ENCODE peak calls at places on chromosomes 5 and 9, in five cellular contexts. P is endothelial cell, G is choroid plexus epithelial cell, B is fibroblast of mammary gland, E is glutamatergic neuron. U is an unnamed sample.

GRCh38 chr5:23476580-23476979 is 30.8 kb upstream of the PRDM9 start:
- DNase-seq in G (no peak), B (no peak), P (no peak), E (no peak), U (no peak)

GRCh38 chr5:64767959-64768357 is 533 bp downstream of the SREK1IP1 start:
- DNase-seq in G (peak; percentile 35), E (no peak), P (no peak), B (peak; percentile 40), U (no peak)

GRCh38 chr5:90201923-90202322 is 207.6 kb downstream of the CETN3 start:
- DNase-seq in P (no peak), G (peak; percentile 92), B (peak; percentile 48), E (no peak), U (no peak)

GRCh38 chr5:109409844-109410388 is at the start of gene PJA2:
- DNase-seq in G (peak; percentile 100), E (peak; percentile 99), B (peak; percentile 100), P (peak; percentile 98), U (peak; percentile 93)

GRCh38 chr5:148969291-148969690 is 93.6 kb downstream of the SH3TC2 start:
- DNase-seq in B (no peak), P (no peak), G (no peak), E (no peak), U (no peak)

GRCh38 chr5:16492398-16493175 is 27.0 kb upstream of the ZNF622 start:
- DNase-seq in P (no peak), E (no peak), G (peak; percentile 97), B (peak; percentile 81), U (no peak)

GRCh38 chr5:169039592-169039991 is 261.3 kb downstream of the SLIT3 start:
- DNase-seq in B (no peak), P (no peak), E (no peak), G (no peak), U (no peak)

GRCh38 chr9:84436386-84437114 is 96.0 kb upstream of the SLC28A3 start:
- DNase-seq in E (no peak), B (no peak), G (no peak), P (no peak), U (no peak)

GRCh38 chr9:123371805-123372590 is 16.0 kb downstream of the CRB2 start:
- DNase-seq in B (no peak), E (no peak), G (no peak), P (no peak), U (no peak)

GRCh38 chr5:3660630-3661029 is 65.0 kb downstream of the IRX1 start:
- DNase-seq in E (no peak), B (no peak), G (no peak), P (no peak), U (no peak)

GRCh38 chr9:36742264-36742663 is 169.6 kb downstream of the MELK start:
- DNase-seq in P (no peak), G (no peak), E (no peak), B (no peak), U (no peak)

GRCh38 chr9:115400801-115401200 is 282.8 kb upstream of the TNC start:
- DNase-seq in B (peak; percentile 82), P (no peak), E (no peak), G (peak; percentile 86), U (no peak)

GRCh38 chr9:86082870-86083269 is 16.5 kb downstream of the GOLM1 start:
- DNase-seq in G (peak; percentile 69), P (no peak), B (no peak), E (no peak), U (no peak)

GRCh38 chr5:145449794-145450193 is 385.3 kb downstream of the PRELID2 start:
- DNase-seq in G (peak; percentile 10), E (no peak), B (no peak), P (no peak), U (no peak)
- TF ChIP-seq CTCF in G (peak; percentile 22), E (no peak), B (no peak), P (no peak), U (no peak)

DNA sequence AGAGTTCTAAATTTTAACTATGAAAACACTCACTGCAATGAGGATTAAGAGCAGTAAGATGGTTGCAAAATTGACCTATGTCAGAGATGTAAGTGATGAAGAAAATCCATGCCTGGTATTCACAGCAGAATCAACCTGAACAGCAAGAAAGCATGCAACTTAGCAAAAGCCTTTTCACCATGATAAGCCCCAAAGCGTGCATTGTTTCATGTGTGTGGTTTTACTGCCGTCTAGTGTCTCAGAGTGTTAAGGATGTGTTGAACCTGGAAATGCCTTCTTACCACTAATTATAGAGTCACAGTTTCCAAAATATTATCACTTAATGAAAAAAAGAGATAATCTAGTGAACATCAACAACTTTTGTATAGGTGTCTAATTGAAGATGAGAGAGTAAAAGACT is 415.2 kb upstream of the TRPC7 start:
- DNase-seq in B (no peak), E (no peak), P (no peak), G (peak; percentile 27), U (no peak)
- TF ChIP-seq CTCF in B (no peak), E (no peak), P (no peak), G (peak; percentile 40), U (no peak)

GRCh38 chr5:55993013-55993412 is 1.8 kb downstream of the IL6ST start:
- DNase-seq in P (no peak), B (peak; percentile 54), G (peak; percentile 52), E (no peak), U (no peak)

GRCh38 chr5:55993628-55994501 is 898 bp downstream of the IL6ST start:
- DNase-seq in B (no peak), G (peak; percentile 33), E (no peak), P (no peak), U (no peak)

GRCh38 chr5:55994502-55994997 is at the start of gene IL6ST:
- DNase-seq in G (peak; percentile 78), P (no peak), B (peak; percentile 63), E (no peak), U (no peak)

GRCh38 chr5:55997742-55998351 is 3.1 kb upstream of the IL6ST start:
- DNase-seq in E (no peak), G (peak; percentile 36), P (no peak), B (peak; percentile 95), U (no peak)

GRCh38 chr5:55994998-55995914 is 493 bp upstream of the IL6ST start:
- DNase-seq in E (peak; percentile 98), B (peak; percentile 97), P (peak; percentile 98), G (peak; percentile 98), U (peak; percentile 98)
- TF ChIP-seq CTCF in E (no peak), B (no peak), P (peak; percentile 38), G (peak; percentile 16), U (no peak)

DNA sequence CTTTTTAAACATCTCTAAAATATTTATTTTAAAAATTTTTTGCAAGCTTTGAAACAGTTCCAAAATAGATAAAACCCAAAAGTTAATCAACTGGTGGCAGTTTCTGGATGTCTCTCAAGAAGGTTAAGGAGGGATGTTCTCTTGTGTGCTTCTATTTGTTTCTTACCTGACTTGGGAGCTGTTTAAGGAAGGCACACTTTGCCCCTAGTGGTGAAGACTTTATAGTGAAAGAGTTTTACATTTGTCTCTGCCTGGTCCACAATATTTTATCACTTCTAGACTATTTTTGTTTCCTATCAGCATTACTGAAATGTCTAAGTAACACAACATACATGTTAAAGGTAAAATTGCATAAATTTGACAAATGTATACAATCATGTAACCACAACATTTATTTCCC is 552.8 kb downstream of the SEMA5A start:
- DNase-seq in E (no peak), G (peak; percentile 57), P (no peak), B (peak; percentile 34), U (no peak)
- TF ChIP-seq CTCF in E (peak; percentile 72), G (peak; percentile 70), P (peak; percentile 69), B (peak; percentile 51), U (no peak)

GRCh38 chr5:31823477-31823876 is 184.5 kb downstream of the PDZD2 start:
- DNase-seq in P (peak; percentile 14), G (peak; percentile 32), B (no peak), E (no peak), U (no peak)

GRCh38 chr5:31819926-31820516 is 181.1 kb downstream of the PDZD2 start:
- DNase-seq in G (no peak), E (no peak), B (no peak), P (no peak), U (no peak)

GRCh38 chr5:31825775-31826068 is 186.8 kb downstream of the PDZD2 start:
- DNase-seq in P (no peak), G (no peak), B (no peak), E (no peak), U (no peak)

GRCh38 chr5:31827862-31828261 is 188.9 kb downstream of the PDZD2 start:
- DNase-seq in G (peak; percentile 52), E (no peak), B (peak; percentile 76), P (no peak), U (no peak)

GRCh38 chr5:31824886-31825774 is 186.2 kb downstream of the PDZD2 start:
- DNase-seq in P (peak; percentile 62), G (peak; percentile 87), E (peak; percentile 27), B (peak; percentile 71), U (peak; percentile 45)
- TF ChIP-seq CTCF in P (peak; percentile 48), G (peak; percentile 79), E (peak; percentile 41), B (peak; percentile 71), U (peak; percentile 42)

GRCh38 chr9:98121096-98121495 is 2.1 kb upstream of the TRIM14 start:
- DNase-seq in P (no peak), E (no peak), G (peak; percentile 25), B (peak; percentile 22), U (no peak)
- TF ChIP-seq CTCF in P (no peak), E (no peak), G (peak; percentile 28), B (no peak), U (no peak)

GRCh38 chr5:150167908-150168307 is 1.3 kb downstream of the CDX1 start:
- DNase-seq in B (no peak), E (no peak), G (no peak), P (no peak), U (no peak)
- TF ChIP-seq CTCF in B (no peak), E (peak; percentile 27), G (peak; percentile 28), P (no peak), U (no peak)

U was measured in GM13976.